ENCODE peak calls at places on chromosomes 3 and 15, in seven cellular contexts. One of them, this sample, is unnamed. For H3K4me1, the result is how much of the 10 kb centered on the place peaks cover.

GRCh38 chr3:105907790-105908189 is 39.0 kb upstream of the CBLB start:
- DNase-seq in body of pancreas: no peak
- DNase-seq in suprapubic skin: no peak
- DNase-seq in tibial nerve: no peak
- DNase-seq in esophagus squamous epithelium: no peak
- DNase-seq in sigmoid colon: no peak
- DNase-seq in endothelial cell of umbilical vein: no peak
- DNase-seq in this sample: peak

GRCh38 chr15:95141486-95141885 is 910.1 kb downstream of the MCTP2 start:
- DNase-seq in body of pancreas: no peak
- DNase-seq in suprapubic skin: no peak
- DNase-seq in tibial nerve: no peak
- DNase-seq in esophagus squamous epithelium: no peak
- DNase-seq in sigmoid colon: no peak
- DNase-seq in endothelial cell of umbilical vein: no peak
- DNase-seq in this sample: no peak

GRCh38 chr3:156161172-156161571 is 40.8 kb downstream of the KCNAB1 start:
- DNase-seq in body of pancreas: no peak
- DNase-seq in suprapubic skin: no peak
- DNase-seq in tibial nerve: no peak
- DNase-seq in esophagus squamous epithelium: no peak
- DNase-seq in sigmoid colon: no peak
- DNase-seq in endothelial cell of umbilical vein: peak
- DNase-seq in this sample: no peak

GRCh38 chr3:51391075-51391565 is at the start of gene RBM15B:
- DNase-seq in body of pancreas: peak
- DNase-seq in suprapubic skin: peak
- DNase-seq in tibial nerve: peak
- DNase-seq in esophagus squamous epithelium: peak
- DNase-seq in sigmoid colon: peak
- DNase-seq in endothelial cell of umbilical vein: peak
- DNase-seq in this sample: peak

GRCh38 chr3:14761121-14761672 is 57.6 kb upstream of the FGD5 start:
- DNase-seq in body of pancreas: no peak
- DNase-seq in suprapubic skin: no peak
- DNase-seq in tibial nerve: no peak
- DNase-seq in esophagus squamous epithelium: no peak
- DNase-seq in sigmoid colon: no peak
- DNase-seq in endothelial cell of umbilical vein: no peak
- DNase-seq in this sample: no peak

GRCh38 chr3:51429138-51429537 is 38.1 kb downstream of the RBM15B start:
- DNase-seq in body of pancreas: no peak
- DNase-seq in suprapubic skin: no peak
- DNase-seq in tibial nerve: no peak
- DNase-seq in esophagus squamous epithelium: no peak
- DNase-seq in sigmoid colon: no peak
- DNase-seq in endothelial cell of umbilical vein: no peak
- DNase-seq in this sample: no peak

GRCh38 chr3:38689774-38690173 is 40.3 kb upstream of the SCN5A start:
- DNase-seq in body of pancreas: no peak
- DNase-seq in suprapubic skin: no peak
- DNase-seq in tibial nerve: no peak
- DNase-seq in esophagus squamous epithelium: no peak
- DNase-seq in sigmoid colon: no peak
- DNase-seq in endothelial cell of umbilical vein: peak
- DNase-seq in this sample: no peak

GRCh38 chr15:94840794-94841587 is 609.6 kb downstream of the MCTP2 start:
- DNase-seq in body of pancreas: no peak
- DNase-seq in suprapubic skin: no peak
- DNase-seq in tibial nerve: no peak
- DNase-seq in esophagus squamous epithelium: no peak
- DNase-seq in sigmoid colon: peak
- DNase-seq in endothelial cell of umbilical vein: peak
- DNase-seq in this sample: no peak

GRCh38 chr3:27253831-27254230 is 115.4 kb downstream of the NEK10 start:
- DNase-seq in body of pancreas: peak
- DNase-seq in suprapubic skin: no peak
- DNase-seq in tibial nerve: peak
- DNase-seq in esophagus squamous epithelium: no peak
- DNase-seq in sigmoid colon: no peak
- DNase-seq in endothelial cell of umbilical vein: peak
- DNase-seq in this sample: no peak

GRCh38 chr3:50257990-50258389 is 11.0 kb upstream of the SEMA3B start:
- DNase-seq in body of pancreas: no peak
- DNase-seq in suprapubic skin: no peak
- DNase-seq in tibial nerve: no peak
- DNase-seq in esophagus squamous epithelium: no peak
- DNase-seq in sigmoid colon: no peak
- DNase-seq in endothelial cell of umbilical vein: no peak
- DNase-seq in this sample: no peak

GRCh38 chr3:4999626-5000184 is 20.5 kb downstream of the BHLHE40 start:
- DNase-seq in body of pancreas: no peak
- DNase-seq in suprapubic skin: peak
- DNase-seq in tibial nerve: no peak
- DNase-seq in esophagus squamous epithelium: no peak
- DNase-seq in sigmoid colon: peak
- DNase-seq in endothelial cell of umbilical vein: no peak
- DNase-seq in this sample: no peak

GRCh38 chr15:69121198-69121828 is 39.1 kb upstream of the GLCE start:
- DNase-seq in body of pancreas: no peak
- DNase-seq in suprapubic skin: no peak
- DNase-seq in tibial nerve: no peak
- DNase-seq in esophagus squamous epithelium: no peak
- DNase-seq in sigmoid colon: no peak
- DNase-seq in endothelial cell of umbilical vein: no peak
- DNase-seq in this sample: no peak

GRCh38 chr3:188185717-188186236 is 31.8 kb downstream of the LPP start:
- DNase-seq in body of pancreas: peak
- DNase-seq in suprapubic skin: no peak
- DNase-seq in tibial nerve: no peak
- DNase-seq in esophagus squamous epithelium: no peak
- DNase-seq in sigmoid colon: no peak
- DNase-seq in endothelial cell of umbilical vein: no peak
- DNase-seq in this sample: no peak

GRCh38 chr3:188187055-188187454 is 33.1 kb downstream of the LPP start:
- DNase-seq in body of pancreas: no peak
- DNase-seq in suprapubic skin: no peak
- DNase-seq in tibial nerve: no peak
- DNase-seq in esophagus squamous epithelium: no peak
- DNase-seq in sigmoid colon: no peak
- DNase-seq in endothelial cell of umbilical vein: peak
- DNase-seq in this sample: no peak

GRCh38 chr3:188184160-188184559 is 30.2 kb downstream of the LPP start:
- DNase-seq in body of pancreas: no peak
- DNase-seq in suprapubic skin: no peak
- DNase-seq in tibial nerve: no peak
- DNase-seq in esophagus squamous epithelium: no peak
- DNase-seq in sigmoid colon: no peak
- DNase-seq in endothelial cell of umbilical vein: no peak
- DNase-seq in this sample: no peak

GRCh38 chr3:188183452-188183851 is 29.5 kb downstream of the LPP start:
- DNase-seq in body of pancreas: no peak
- DNase-seq in suprapubic skin: no peak
- DNase-seq in tibial nerve: no peak
- DNase-seq in esophagus squamous epithelium: no peak
- DNase-seq in sigmoid colon: no peak
- DNase-seq in endothelial cell of umbilical vein: no peak
- DNase-seq in this sample: no peak

GRCh38 chr3:188184649-188185048 is 30.7 kb downstream of the LPP start:
- DNase-seq in body of pancreas: no peak
- DNase-seq in suprapubic skin: no peak
- DNase-seq in tibial nerve: no peak
- DNase-seq in esophagus squamous epithelium: no peak
- DNase-seq in sigmoid colon: no peak
- DNase-seq in endothelial cell of umbilical vein: no peak
- DNase-seq in this sample: no peak
- H3K4me1 ChIP-seq in body of pancreas: under half
- H3K4me1 ChIP-seq in suprapubic skin: under half
- H3K4me1 ChIP-seq in tibial nerve: under half
- H3K4me1 ChIP-seq in esophagus squamous epithelium: under half
- H3K4me1 ChIP-seq in sigmoid colon: under half
- H3K4me1 ChIP-seq in endothelial cell of umbilical vein: under half
- H3K4me1 ChIP-seq in this sample: under half

DNA sequence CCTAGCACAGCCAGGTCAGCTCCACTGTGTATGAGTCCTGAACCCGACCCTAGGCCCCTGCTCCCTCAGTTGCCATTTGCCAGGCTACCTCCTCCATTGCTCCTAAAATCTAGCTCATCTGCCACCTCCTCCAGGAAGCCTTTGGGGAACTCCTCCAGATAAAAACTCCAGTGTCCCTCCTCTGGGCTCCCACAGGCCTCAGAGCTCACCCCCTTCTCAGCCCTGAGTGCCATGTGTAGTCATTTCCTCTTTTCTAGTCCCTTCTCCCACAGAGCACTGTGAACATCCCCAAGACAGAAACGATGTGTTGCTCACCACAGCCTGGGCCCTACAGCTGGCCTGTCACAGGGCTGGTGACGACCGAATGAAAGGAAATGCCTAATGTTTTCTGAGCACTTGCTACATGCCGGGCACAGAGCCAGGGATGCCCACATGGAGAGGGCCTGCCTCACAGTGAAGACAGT is 61.0 kb downstream of the IQSEC1 start:
- DNase-seq in body of pancreas: no peak
- DNase-seq in suprapubic skin: no peak
- DNase-seq in tibial nerve: peak
- DNase-seq in esophagus squamous epithelium: no peak
- DNase-seq in sigmoid colon: peak
- DNase-seq in endothelial cell of umbilical vein: no peak
- DNase-seq in this sample: peak
- TF ChIP-seq POLR2A in body of pancreas: no peak
- TF ChIP-seq POLR2A in suprapubic skin: no peak
- TF ChIP-seq POLR2A in tibial nerve: no peak
- TF ChIP-seq POLR2A in esophagus squamous epithelium: peak
- TF ChIP-seq POLR2A in sigmoid colon: no peak
- TF ChIP-seq POLR2A in endothelial cell of umbilical vein: no peak
- TF ChIP-seq POLR2A in this sample: no peak

GRCh38 chr15:64635486-64635815 is 139.9 kb downstream of the RBPMS2 start:
- DNase-seq in body of pancreas: no peak
- DNase-seq in suprapubic skin: no peak
- DNase-seq in tibial nerve: peak
- DNase-seq in esophagus squamous epithelium: no peak
- DNase-seq in sigmoid colon: peak
- DNase-seq in endothelial cell of umbilical vein: peak
- DNase-seq in this sample: peak
- H3K4me1 ChIP-seq in body of pancreas: half or more
- H3K4me1 ChIP-seq in suprapubic skin: under half
- H3K4me1 ChIP-seq in tibial nerve: under half
- H3K4me1 ChIP-seq in esophagus squamous epithelium: under half
- H3K4me1 ChIP-seq in sigmoid colon: under half
- H3K4me1 ChIP-seq in endothelial cell of umbilical vein: under half
- H3K4me1 ChIP-seq in this sample: under half

DNA sequence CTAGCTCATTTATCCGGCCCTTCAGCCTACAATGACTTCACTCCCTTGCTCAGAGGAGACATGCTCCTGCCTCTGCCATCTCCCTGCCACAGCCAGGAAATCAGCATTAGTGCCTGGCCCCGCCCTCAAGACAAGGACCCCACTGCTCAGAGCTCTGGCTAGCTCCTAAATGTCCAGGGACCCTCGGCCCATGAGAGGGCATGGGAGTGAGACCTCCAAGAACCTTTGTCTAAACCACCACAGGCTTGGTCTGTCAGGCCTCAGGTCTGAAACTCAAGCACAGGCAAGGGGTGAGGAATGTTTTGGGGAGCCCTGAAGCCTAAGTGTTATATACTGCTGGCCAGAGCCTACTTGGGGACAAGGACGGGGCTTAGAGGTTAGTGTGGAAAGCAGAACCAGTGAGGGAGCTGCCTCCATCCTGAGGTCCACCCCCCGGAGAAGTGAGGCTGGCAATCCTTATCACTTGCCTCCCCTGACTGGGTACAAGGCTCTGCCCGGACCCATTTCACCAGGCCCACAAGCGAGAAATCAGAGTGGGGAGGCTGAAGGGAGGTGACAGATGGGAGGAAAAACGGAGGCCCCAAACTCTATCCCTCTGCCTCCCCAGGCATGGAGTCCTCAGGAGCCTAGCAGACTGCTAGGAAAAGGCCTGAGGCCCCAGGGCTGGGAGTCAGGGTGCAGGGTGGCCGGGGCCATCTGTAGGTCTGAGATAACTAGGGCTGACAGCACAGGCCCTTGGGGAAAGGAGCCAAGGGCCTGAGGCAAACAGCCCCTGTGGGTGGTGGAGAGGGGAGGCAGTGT is 18.8 kb downstream of the SHF start:
- DNase-seq in body of pancreas: no peak
- DNase-seq in suprapubic skin: no peak
- DNase-seq in tibial nerve: no peak
- DNase-seq in esophagus squamous epithelium: no peak
- DNase-seq in sigmoid colon: no peak
- DNase-seq in endothelial cell of umbilical vein: no peak
- DNase-seq in this sample: no peak
- TF ChIP-seq POLR2A in body of pancreas: no peak
- TF ChIP-seq POLR2A in suprapubic skin: no peak
- TF ChIP-seq POLR2A in tibial nerve: no peak
- TF ChIP-seq POLR2A in esophagus squamous epithelium: no peak
- TF ChIP-seq POLR2A in sigmoid colon: no peak
- TF ChIP-seq POLR2A in endothelial cell of umbilical vein: no peak
- TF ChIP-seq POLR2A in this sample: no peak

GRCh38 chr3:53146319-53146868 is 14.6 kb upstream of the PRKCD start:
- DNase-seq in body of pancreas: no peak
- DNase-seq in suprapubic skin: no peak
- DNase-seq in tibial nerve: no peak
- DNase-seq in esophagus squamous epithelium: no peak
- DNase-seq in sigmoid colon: no peak
- DNase-seq in endothelial cell of umbilical vein: no peak
- DNase-seq in this sample: no peak
- H3K4me1 ChIP-seq in body of pancreas: half or more
- H3K4me1 ChIP-seq in suprapubic skin: under half
- H3K4me1 ChIP-seq in tibial nerve: under half
- H3K4me1 ChIP-seq in esophagus squamous epithelium: under half
- H3K4me1 ChIP-seq in sigmoid colon: under half
- H3K4me1 ChIP-seq in endothelial cell of umbilical vein: under half
- H3K4me1 ChIP-seq in this sample: under half

GRCh38 chr15:63048115-63048985 is 5.8 kb downstream of the TPM1 start:
- DNase-seq in body of pancreas: peak
- DNase-seq in suprapubic skin: peak
- DNase-seq in tibial nerve: peak
- DNase-seq in esophagus squamous epithelium: peak
- DNase-seq in sigmoid colon: peak
- DNase-seq in endothelial cell of umbilical vein: peak
- DNase-seq in this sample: peak
- TF ChIP-seq POLR2A in body of pancreas: peak
- TF ChIP-seq POLR2A in suprapubic skin: no peak
- TF ChIP-seq POLR2A in tibial nerve: peak
- TF ChIP-seq POLR2A in esophagus squamous epithelium: peak
- TF ChIP-seq POLR2A in sigmoid colon: peak
- TF ChIP-seq POLR2A in endothelial cell of umbilical vein: peak
- TF ChIP-seq POLR2A in this sample: peak

GRCh38 chr3:186567072-186567921 is at the start of gene TBCCD1:
- DNase-seq in body of pancreas: peak
- DNase-seq in suprapubic skin: peak
- DNase-seq in tibial nerve: peak
- DNase-seq in esophagus squamous epithelium: peak
- DNase-seq in sigmoid colon: peak
- DNase-seq in endothelial cell of umbilical vein: peak
- DNase-seq in this sample: peak
- H3K4me1 ChIP-seq in body of pancreas: under half
- H3K4me1 ChIP-seq in suprapubic skin: half or more
- H3K4me1 ChIP-seq in tibial nerve: under half
- H3K4me1 ChIP-seq in esophagus squamous epithelium: under half
- H3K4me1 ChIP-seq in sigmoid colon: under half
- H3K4me1 ChIP-seq in endothelial cell of umbilical vein: under half
- H3K4me1 ChIP-seq in this sample: under half

GRCh38 chr15:75199347-75199976 is 2.2 kb upstream of the C15orf39 start:
- DNase-seq in body of pancreas: no peak
- DNase-seq in suprapubic skin: no peak
- DNase-seq in tibial nerve: no peak
- DNase-seq in esophagus squamous epithelium: no peak
- DNase-seq in sigmoid colon: no peak
- DNase-seq in endothelial cell of umbilical vein: no peak
- DNase-seq in this sample: no peak
- TF ChIP-seq POLR2A in body of pancreas: no peak
- TF ChIP-seq POLR2A in suprapubic skin: no peak
- TF ChIP-seq POLR2A in tibial nerve: no peak
- TF ChIP-seq POLR2A in esophagus squamous epithelium: no peak
- TF ChIP-seq POLR2A in sigmoid colon: no peak
- TF ChIP-seq POLR2A in endothelial cell of umbilical vein: no peak
- TF ChIP-seq POLR2A in this sample: no peak